ENCODE peak calls at places on chromosomes 1 and 21, in nine cellular contexts. One of them, this sample, is unnamed.
A peak's percentile ranks its signal among the peaks of the same experiment; 100 is the strongest.

GRCh38 chr1:18575620-18576019 is 55.0 kb upstream of the PAX7 start:
- DNase-seq in type B pancreatic cell: peak; percentile 80
- DNase-seq in iPS-NIHi11: peak; percentile 93
- DNase-seq in substantia nigra: no peak
- DNase-seq in lung microvascular endothelial cell: peak; percentile 33
- DNase-seq in SJSA1: no peak
- DNase-seq in stimulated activated CD8-positive, alpha-beta memory T cell treated with anti-CD3 and anti-CD28 coated beads, Interleukin-7, amount 100 ng/mL, for 1 hour: peak; percentile 21
- DNase-seq in anterior cingulate cortex: no peak
- DNase-seq in NCI-H1105: peak; percentile 22
- DNase-seq in this sample: no peak

GRCh38 chr1:188782220-188782841 is 1695.3 kb downstream of the BRINP3 start:
- DNase-seq in type B pancreatic cell: no peak
- DNase-seq in iPS-NIHi11: peak; percentile 59
- DNase-seq in substantia nigra: no peak
- DNase-seq in lung microvascular endothelial cell: peak; percentile 56
- DNase-seq in SJSA1: no peak
- DNase-seq in stimulated activated CD8-positive, alpha-beta memory T cell treated with anti-CD3 and anti-CD28 coated beads, Interleukin-7, amount 100 ng/mL, for 1 hour: no peak
- DNase-seq in anterior cingulate cortex: no peak
- DNase-seq in NCI-H1105: no peak
- DNase-seq in this sample: no peak

GRCh38 chr1:211613951-211614350 is 35.0 kb upstream of the SLC30A1 start:
- DNase-seq in type B pancreatic cell: no peak
- DNase-seq in iPS-NIHi11: no peak
- DNase-seq in substantia nigra: no peak
- DNase-seq in lung microvascular endothelial cell: no peak
- DNase-seq in SJSA1: no peak
- DNase-seq in stimulated activated CD8-positive, alpha-beta memory T cell treated with anti-CD3 and anti-CD28 coated beads, Interleukin-7, amount 100 ng/mL, for 1 hour: no peak
- DNase-seq in anterior cingulate cortex: no peak
- DNase-seq in NCI-H1105: no peak
- DNase-seq in this sample: no peak

GRCh38 chr1:208312706-208313105 is 68.5 kb upstream of the PLXNA2 start:
- DNase-seq in type B pancreatic cell: no peak
- DNase-seq in iPS-NIHi11: no peak
- DNase-seq in substantia nigra: no peak
- DNase-seq in lung microvascular endothelial cell: no peak
- DNase-seq in SJSA1: no peak
- DNase-seq in stimulated activated CD8-positive, alpha-beta memory T cell treated with anti-CD3 and anti-CD28 coated beads, Interleukin-7, amount 100 ng/mL, for 1 hour: no peak
- DNase-seq in anterior cingulate cortex: no peak
- DNase-seq in NCI-H1105: no peak
- DNase-seq in this sample: no peak

GRCh38 chr1:167904641-167905040 is 9.3 kb downstream of the ADCY10 start:
- DNase-seq in type B pancreatic cell: no peak
- DNase-seq in iPS-NIHi11: no peak
- DNase-seq in substantia nigra: no peak
- DNase-seq in lung microvascular endothelial cell: peak; percentile 86
- DNase-seq in SJSA1: peak; percentile 82
- DNase-seq in stimulated activated CD8-positive, alpha-beta memory T cell treated with anti-CD3 and anti-CD28 coated beads, Interleukin-7, amount 100 ng/mL, for 1 hour: no peak
- DNase-seq in anterior cingulate cortex: no peak
- DNase-seq in NCI-H1105: no peak
- DNase-seq in this sample: no peak

GRCh38 chr1:108692724-108693655 is 880 bp downstream of the PRPF38B start:
- DNase-seq in type B pancreatic cell: no peak
- DNase-seq in iPS-NIHi11: peak; percentile 36
- DNase-seq in substantia nigra: no peak
- DNase-seq in lung microvascular endothelial cell: peak; percentile 81
- DNase-seq in SJSA1: peak; percentile 57
- DNase-seq in stimulated activated CD8-positive, alpha-beta memory T cell treated with anti-CD3 and anti-CD28 coated beads, Interleukin-7, amount 100 ng/mL, for 1 hour: no peak
- DNase-seq in anterior cingulate cortex: peak; percentile 66
- DNase-seq in NCI-H1105: peak; percentile 55
- DNase-seq in this sample: no peak

GRCh38 chr1:165844114-165844798 is 16.8 kb downstream of the UCK2 start:
- DNase-seq in type B pancreatic cell: no peak
- DNase-seq in iPS-NIHi11: no peak
- DNase-seq in substantia nigra: no peak
- DNase-seq in lung microvascular endothelial cell: no peak
- DNase-seq in SJSA1: no peak
- DNase-seq in stimulated activated CD8-positive, alpha-beta memory T cell treated with anti-CD3 and anti-CD28 coated beads, Interleukin-7, amount 100 ng/mL, for 1 hour: no peak
- DNase-seq in anterior cingulate cortex: no peak
- DNase-seq in NCI-H1105: peak; percentile 88
- DNase-seq in this sample: no peak

GRCh38 chr1:153841463-153841994 is 66.3 kb downstream of the SLC27A3 start:
- DNase-seq in type B pancreatic cell: no peak
- DNase-seq in iPS-NIHi11: no peak
- DNase-seq in substantia nigra: no peak
- DNase-seq in lung microvascular endothelial cell: no peak
- DNase-seq in SJSA1: no peak
- DNase-seq in stimulated activated CD8-positive, alpha-beta memory T cell treated with anti-CD3 and anti-CD28 coated beads, Interleukin-7, amount 100 ng/mL, for 1 hour: no peak
- DNase-seq in anterior cingulate cortex: no peak
- DNase-seq in NCI-H1105: no peak
- DNase-seq in this sample: no peak

GRCh38 chr1:24136956-24137539 is 5.9 kb downstream of the IL22RA1 start:
- DNase-seq in type B pancreatic cell: no peak
- DNase-seq in iPS-NIHi11: no peak
- DNase-seq in substantia nigra: no peak
- DNase-seq in lung microvascular endothelial cell: no peak
- DNase-seq in SJSA1: no peak
- DNase-seq in stimulated activated CD8-positive, alpha-beta memory T cell treated with anti-CD3 and anti-CD28 coated beads, Interleukin-7, amount 100 ng/mL, for 1 hour: no peak
- DNase-seq in anterior cingulate cortex: no peak
- DNase-seq in NCI-H1105: no peak
- DNase-seq in this sample: no peak

GRCh38 chr21:28725396-28725795 is 267.3 kb downstream of the LTN1 start:
- DNase-seq in type B pancreatic cell: no peak
- DNase-seq in iPS-NIHi11: no peak
- DNase-seq in substantia nigra: no peak
- DNase-seq in lung microvascular endothelial cell: no peak
- DNase-seq in SJSA1: no peak
- DNase-seq in stimulated activated CD8-positive, alpha-beta memory T cell treated with anti-CD3 and anti-CD28 coated beads, Interleukin-7, amount 100 ng/mL, for 1 hour: no peak
- DNase-seq in anterior cingulate cortex: no peak
- DNase-seq in NCI-H1105: no peak
- DNase-seq in this sample: no peak

GRCh38 chr1:974293-974640 is 7.6 kb downstream of the PERM1 start:
- DNase-seq in type B pancreatic cell: no peak
- DNase-seq in iPS-NIHi11: no peak
- DNase-seq in substantia nigra: no peak
- DNase-seq in lung microvascular endothelial cell: no peak
- DNase-seq in SJSA1: no peak
- DNase-seq in stimulated activated CD8-positive, alpha-beta memory T cell treated with anti-CD3 and anti-CD28 coated beads, Interleukin-7, amount 100 ng/mL, for 1 hour: no peak
- DNase-seq in anterior cingulate cortex: no peak
- DNase-seq in NCI-H1105: no peak
- DNase-seq in this sample: no peak

GRCh38 chr1:53554592-53555305 is 95.5 kb downstream of the DMRTB1 start:
- DNase-seq in type B pancreatic cell: no peak
- DNase-seq in iPS-NIHi11: no peak
- DNase-seq in substantia nigra: no peak
- DNase-seq in lung microvascular endothelial cell: no peak
- DNase-seq in SJSA1: no peak
- DNase-seq in stimulated activated CD8-positive, alpha-beta memory T cell treated with anti-CD3 and anti-CD28 coated beads, Interleukin-7, amount 100 ng/mL, for 1 hour: no peak
- DNase-seq in anterior cingulate cortex: no peak
- DNase-seq in NCI-H1105: no peak
- DNase-seq in this sample: no peak

GRCh38 chr1:246690100-246690499 is 34.1 kb upstream of the SCCPDH start:
- DNase-seq in type B pancreatic cell: no peak
- DNase-seq in iPS-NIHi11: no peak
- DNase-seq in substantia nigra: no peak
- DNase-seq in lung microvascular endothelial cell: no peak
- DNase-seq in SJSA1: no peak
- DNase-seq in stimulated activated CD8-positive, alpha-beta memory T cell treated with anti-CD3 and anti-CD28 coated beads, Interleukin-7, amount 100 ng/mL, for 1 hour: no peak
- DNase-seq in anterior cingulate cortex: no peak
- DNase-seq in NCI-H1105: no peak
- DNase-seq in this sample: no peak

GRCh38 chr1:11796036-11796828 is 9.5 kb downstream of the MTHFR start:
- DNase-seq in type B pancreatic cell: no peak
- DNase-seq in iPS-NIHi11: no peak
- DNase-seq in substantia nigra: no peak
- DNase-seq in lung microvascular endothelial cell: no peak
- DNase-seq in SJSA1: no peak
- DNase-seq in stimulated activated CD8-positive, alpha-beta memory T cell treated with anti-CD3 and anti-CD28 coated beads, Interleukin-7, amount 100 ng/mL, for 1 hour: no peak
- DNase-seq in anterior cingulate cortex: no peak
- DNase-seq in NCI-H1105: no peak
- DNase-seq in this sample: no peak

GRCh38 chr21:42237577-42237976 is 18.6 kb downstream of the ABCG1 start:
- DNase-seq in type B pancreatic cell: no peak
- DNase-seq in iPS-NIHi11: no peak
- DNase-seq in substantia nigra: no peak
- DNase-seq in lung microvascular endothelial cell: no peak
- DNase-seq in SJSA1: no peak
- DNase-seq in stimulated activated CD8-positive, alpha-beta memory T cell treated with anti-CD3 and anti-CD28 coated beads, Interleukin-7, amount 100 ng/mL, for 1 hour: no peak
- DNase-seq in anterior cingulate cortex: no peak
- DNase-seq in NCI-H1105: no peak
- DNase-seq in this sample: no peak

GRCh38 chr1:56457767-56458375 is 121.5 kb downstream of the PLPP3 start:
- DNase-seq in type B pancreatic cell: no peak
- DNase-seq in iPS-NIHi11: no peak
- DNase-seq in substantia nigra: no peak
- DNase-seq in lung microvascular endothelial cell: peak; percentile 69
- DNase-seq in SJSA1: no peak
- DNase-seq in stimulated activated CD8-positive, alpha-beta memory T cell treated with anti-CD3 and anti-CD28 coated beads, Interleukin-7, amount 100 ng/mL, for 1 hour: no peak
- DNase-seq in anterior cingulate cortex: no peak
- DNase-seq in NCI-H1105: no peak
- DNase-seq in this sample: no peak

GRCh38 chr1:230753191-230753585 is 6.0 kb downstream of the CAPN9 start:
- DNase-seq in type B pancreatic cell: no peak
- DNase-seq in iPS-NIHi11: no peak
- DNase-seq in substantia nigra: no peak
- DNase-seq in lung microvascular endothelial cell: no peak
- DNase-seq in SJSA1: no peak
- DNase-seq in stimulated activated CD8-positive, alpha-beta memory T cell treated with anti-CD3 and anti-CD28 coated beads, Interleukin-7, amount 100 ng/mL, for 1 hour: no peak
- DNase-seq in anterior cingulate cortex: no peak
- DNase-seq in NCI-H1105: no peak
- DNase-seq in this sample: no peak

GRCh38 chr1:160284220-160284781 is 632 bp downstream of the PEX19 start:
- DNase-seq in type B pancreatic cell: no peak
- DNase-seq in iPS-NIHi11: peak; percentile 22
- DNase-seq in substantia nigra: no peak
- DNase-seq in lung microvascular endothelial cell: peak; percentile 69
- DNase-seq in SJSA1: no peak
- DNase-seq in stimulated activated CD8-positive, alpha-beta memory T cell treated with anti-CD3 and anti-CD28 coated beads, Interleukin-7, amount 100 ng/mL, for 1 hour: no peak
- DNase-seq in anterior cingulate cortex: no peak
- DNase-seq in NCI-H1105: no peak
- DNase-seq in this sample: no peak

GRCh38 chr1:212368073-212368484 is 46.6 kb downstream of the PACC1 start:
- DNase-seq in type B pancreatic cell: no peak
- DNase-seq in iPS-NIHi11: peak; percentile 72
- DNase-seq in substantia nigra: peak; percentile 29
- DNase-seq in lung microvascular endothelial cell: peak; percentile 82
- DNase-seq in SJSA1: peak; percentile 64
- DNase-seq in stimulated activated CD8-positive, alpha-beta memory T cell treated with anti-CD3 and anti-CD28 coated beads, Interleukin-7, amount 100 ng/mL, for 1 hour: peak; percentile 13
- DNase-seq in anterior cingulate cortex: no peak
- DNase-seq in NCI-H1105: peak; percentile 16
- DNase-seq in this sample: no peak

GRCh38 chr1:54547601-54548388 is at the start of gene ACOT11:
- DNase-seq in type B pancreatic cell: peak; percentile 60
- DNase-seq in iPS-NIHi11: peak; percentile 65
- DNase-seq in substantia nigra: peak; percentile 87
- DNase-seq in lung microvascular endothelial cell: no peak
- DNase-seq in SJSA1: peak; percentile 43
- DNase-seq in stimulated activated CD8-positive, alpha-beta memory T cell treated with anti-CD3 and anti-CD28 coated beads, Interleukin-7, amount 100 ng/mL, for 1 hour: no peak
- DNase-seq in anterior cingulate cortex: no peak
- DNase-seq in NCI-H1105: peak; percentile 85
- DNase-seq in this sample: no peak

GRCh38 chr1:225735252-225736149 is 42.1 kb upstream of the SRP9 start:
- DNase-seq in type B pancreatic cell: no peak
- DNase-seq in iPS-NIHi11: peak; percentile 28
- DNase-seq in substantia nigra: no peak
- DNase-seq in lung microvascular endothelial cell: peak; percentile 91
- DNase-seq in SJSA1: peak; percentile 91
- DNase-seq in stimulated activated CD8-positive, alpha-beta memory T cell treated with anti-CD3 and anti-CD28 coated beads, Interleukin-7, amount 100 ng/mL, for 1 hour: no peak
- DNase-seq in anterior cingulate cortex: no peak
- DNase-seq in NCI-H1105: no peak
- DNase-seq in this sample: peak; percentile 84

GRCh38 chr1:202811296-202812175 is 782 bp downstream of the PCAT6 start:
- DNase-seq in type B pancreatic cell: no peak
- DNase-seq in iPS-NIHi11: peak; percentile 39
- DNase-seq in substantia nigra: peak; percentile 23
- DNase-seq in lung microvascular endothelial cell: no peak
- DNase-seq in SJSA1: no peak
- DNase-seq in stimulated activated CD8-positive, alpha-beta memory T cell treated with anti-CD3 and anti-CD28 coated beads, Interleukin-7, amount 100 ng/mL, for 1 hour: no peak
- DNase-seq in anterior cingulate cortex: no peak
- DNase-seq in NCI-H1105: peak; percentile 18
- DNase-seq in this sample: no peak

GRCh38 chr1:48582408-48582807 is 110.4 kb upstream of the SPATA6 start:
- DNase-seq in type B pancreatic cell: no peak
- DNase-seq in iPS-NIHi11: no peak
- DNase-seq in substantia nigra: no peak
- DNase-seq in lung microvascular endothelial cell: no peak
- DNase-seq in SJSA1: no peak
- DNase-seq in stimulated activated CD8-positive, alpha-beta memory T cell treated with anti-CD3 and anti-CD28 coated beads, Interleukin-7, amount 100 ng/mL, for 1 hour: no peak
- DNase-seq in anterior cingulate cortex: no peak
- DNase-seq in NCI-H1105: no peak
- DNase-seq in this sample: no peak

GRCh38 chr1:239321877-239322276 is 64.5 kb upstream of the CHRM3 start:
- DNase-seq in type B pancreatic cell: no peak
- DNase-seq in iPS-NIHi11: no peak
- DNase-seq in substantia nigra: no peak
- DNase-seq in lung microvascular endothelial cell: no peak
- DNase-seq in SJSA1: no peak
- DNase-seq in stimulated activated CD8-positive, alpha-beta memory T cell treated with anti-CD3 and anti-CD28 coated beads, Interleukin-7, amount 100 ng/mL, for 1 hour: no peak
- DNase-seq in anterior cingulate cortex: no peak
- DNase-seq in NCI-H1105: no peak
- DNase-seq in this sample: no peak

GRCh38 chr1:3498246-3498930 is 43.9 kb downstream of the ARHGEF16 start:
- DNase-seq in type B pancreatic cell: no peak
- DNase-seq in iPS-NIHi11: no peak
- DNase-seq in substantia nigra: no peak
- DNase-seq in lung microvascular endothelial cell: no peak
- DNase-seq in SJSA1: no peak
- DNase-seq in stimulated activated CD8-positive, alpha-beta memory T cell treated with anti-CD3 and anti-CD28 coated beads, Interleukin-7, amount 100 ng/mL, for 1 hour: no peak
- DNase-seq in anterior cingulate cortex: no peak
- DNase-seq in NCI-H1105: no peak
- DNase-seq in this sample: no peak

GRCh38 chr1:161511756-161512060 is 6.5 kb downstream of the FCGR2A start:
- DNase-seq in type B pancreatic cell: no peak
- DNase-seq in iPS-NIHi11: no peak
- DNase-seq in substantia nigra: no peak
- DNase-seq in lung microvascular endothelial cell: no peak
- DNase-seq in SJSA1: no peak
- DNase-seq in stimulated activated CD8-positive, alpha-beta memory T cell treated with anti-CD3 and anti-CD28 coated beads, Interleukin-7, amount 100 ng/mL, for 1 hour: no peak
- DNase-seq in anterior cingulate cortex: no peak
- DNase-seq in NCI-H1105: no peak
- DNase-seq in this sample: no peak

GRCh38 chr1:179082308-179083030 is 599 bp downstream of the TOR3A start:
- DNase-seq in type B pancreatic cell: no peak
- DNase-seq in iPS-NIHi11: peak; percentile 52
- DNase-seq in substantia nigra: peak; percentile 15
- DNase-seq in lung microvascular endothelial cell: no peak
- DNase-seq in SJSA1: peak; percentile 59
- DNase-seq in stimulated activated CD8-positive, alpha-beta memory T cell treated with anti-CD3 and anti-CD28 coated beads, Interleukin-7, amount 100 ng/mL, for 1 hour: no peak
- DNase-seq in anterior cingulate cortex: no peak
- DNase-seq in NCI-H1105: peak; percentile 15
- DNase-seq in this sample: no peak

GRCh38 chr1:64505944-64506658 is 36.2 kb downstream of the CACHD1 start:
- DNase-seq in type B pancreatic cell: no peak
- DNase-seq in iPS-NIHi11: no peak
- DNase-seq in substantia nigra: no peak
- DNase-seq in lung microvascular endothelial cell: no peak
- DNase-seq in SJSA1: no peak
- DNase-seq in stimulated activated CD8-positive, alpha-beta memory T cell treated with anti-CD3 and anti-CD28 coated beads, Interleukin-7, amount 100 ng/mL, for 1 hour: no peak
- DNase-seq in anterior cingulate cortex: no peak
- DNase-seq in NCI-H1105: peak; percentile 83
- DNase-seq in this sample: no peak

This sample was measured in osteocyte.